ENCODE peak calls at places on chromosomes 3 and 15, in eight cellular contexts. B is OCI-M1; E is natural killer cell treated with Interleukin-12 subunit alpha and Interleukin-12 subunit beta and Interleukin-15 and Interleukin-18, amount 100 ng/mL, for 72 hours; L is activated naive CD4-positive, alpha-beta T cell treated with Interleukin-2 at 50 U/mL for 16 hours; Z is DMS153; I is activated CD4-positive, CD25-positive, alpha-beta regulatory T cell; T is renal cortical epithelial cell; N is trophoblast cell. M is an unnamed sample.
A peak's percentile ranks its signal among the peaks of the same experiment; 100 is the strongest.

GRCh38 chr3:51799879-51800757 is 21.1 kb upstream of the IQCF6 start:
- DNase-seq in B (peak; percentile 65), E (no peak), L (no peak), Z (no peak), I (no peak), T (peak; percentile 86), N (peak; percentile 42), M (no peak)

GRCh38 chr3:62255758-62256157 is 117.6 kb downstream of the FEZF2 start:
- DNase-seq in B (no peak), E (no peak), L (no peak), Z (no peak), I (no peak), T (no peak), N (no peak), M (no peak)

GRCh38 chr15:91304210-91304609 is 204.2 kb downstream of the SV2B start:
- DNase-seq in B (no peak), E (no peak), L (no peak), Z (no peak), I (no peak), T (no peak), N (no peak), M (no peak)

GRCh38 chr3:61780455-61781239 is 219.3 kb downstream of the PTPRG start:
- DNase-seq in B (no peak), E (no peak), L (no peak), Z (no peak), I (no peak), T (no peak), N (no peak), M (no peak)

GRCh38 chr15:72751751-72752455 is 31.7 kb downstream of the ADPGK start:
- DNase-seq in B (peak; percentile 25), E (no peak), L (no peak), Z (no peak), I (no peak), T (peak; percentile 41), N (no peak), M (no peak)

GRCh38 chr15:70410371-70410975 is 312.8 kb upstream of the TLE3 start:
- DNase-seq in B (no peak), E (peak; percentile 46), L (no peak), Z (no peak), I (no peak), T (peak; percentile 59), N (peak; percentile 69), M (no peak)

GRCh38 chr3:13189639-13190375 is 116.6 kb upstream of the IQSEC1 start:
- DNase-seq in B (peak; percentile 7), E (no peak), L (peak; percentile 25), Z (no peak), I (no peak), T (peak; percentile 52), N (peak; percentile 55), M (no peak)

GRCh38 chr3:68428495-68428894 is 503.9 kb downstream of the TAFA4 start:
- DNase-seq in B (no peak), E (no peak), L (no peak), Z (no peak), I (no peak), T (no peak), N (no peak), M (no peak)

GRCh38 chr3:184005981-184006507 is 11.6 kb downstream of the ABCC5 start:
- DNase-seq in B (peak; percentile 21), E (no peak), L (no peak), Z (peak; percentile 96), I (no peak), T (peak; percentile 93), N (no peak), M (no peak)

GRCh38 chr3:71104586-71104985 is 478.9 kb downstream of the FOXP1 start:
- DNase-seq in B (no peak), E (no peak), L (no peak), Z (no peak), I (no peak), T (no peak), N (no peak), M (no peak)

GRCh38 chr15:100245496-100245838 is 96.3 kb downstream of the ADAMTS17 start:
- DNase-seq in B (no peak), E (no peak), L (no peak), Z (no peak), I (no peak), T (no peak), N (no peak), M (no peak)

GRCh38 chr3:181723568-181724431 is 12.1 kb downstream of the SOX2 start:
- DNase-seq in B (no peak), E (no peak), L (no peak), Z (no peak), I (no peak), T (no peak), N (no peak), M (no peak)

M was measured in effector CD8-positive, alpha-beta T cell.